ENCODE peak calls at places on chromosome 2, in five cellular contexts. L is GM12878, G is HepG2, O is K562, V is H1. H is an unnamed sample.

GRCh38 chr2:144607899-144608477 is 88.1 kb upstream of the ZEB2 start:
- DNase-seq in L (no peak), G (no peak), O (no peak), V (no peak), H (no peak)

GRCh38 chr2:43276962-43277383 is 50.6 kb upstream of the ZFP36L2 start:
- DNase-seq in L (no peak), G (no peak), O (no peak), V (no peak), H (no peak)

GRCh38 chr2:238731961-238732360 is 115.9 kb upstream of the TWIST2 start:
- DNase-seq in L (no peak), G (no peak), O (no peak), V (no peak), H (no peak)

GRCh38 chr2:196170202-196170680 is 1.1 kb downstream of the STK17B start:
- DNase-seq in L (no peak), G (peak; percentile 28), O (peak; percentile 23), V (no peak), H (peak; percentile 20)

GRCh38 chr2:234463626-234464290 is 33.1 kb downstream of the ARL4C start:
- DNase-seq in L (no peak), G (no peak), O (no peak), V (no peak), H (no peak)

GRCh38 chr2:218060122-218060521 is 8.9 kb upstream of the RUFY4 start:
- DNase-seq in L (no peak), G (no peak), O (no peak), V (no peak), H (no peak)

GRCh38 chr2:136363470-136363869 is 245.5 kb upstream of the CXCR4 start:
- DNase-seq in L (no peak), G (no peak), O (no peak), V (peak; percentile 29), H (no peak)

GRCh38 chr2:214376631-214377624 is 33.9 kb upstream of the VWC2L start:
- DNase-seq in L (no peak), G (no peak), O (no peak), V (no peak), H (no peak)

GRCh38 chr2:40287201-40287600 is 164.7 kb downstream of the SLC8A1 start:
- DNase-seq in L (no peak), G (no peak), O (no peak), V (no peak), H (no peak)

GRCh38 chr2:136025057-136025973 is 39.9 kb upstream of the DARS1 start:
- DNase-seq in L (no peak), G (no peak), O (peak; percentile 20), V (peak; percentile 91), H (peak; percentile 96)

GRCh38 chr2:47357475-47357874 is 45.5 kb upstream of the MSH2 start:
- DNase-seq in L (no peak), G (peak; percentile 51), O (peak; percentile 28), V (no peak), H (no peak)

GRCh38 chr2:224946911-224947310 is 95.4 kb downstream of the DOCK10 start:
- DNase-seq in L (no peak), G (no peak), O (no peak), V (no peak), H (no peak)

GRCh38 chr2:72785517-72785916 is 40.3 kb downstream of the EXOC6B start:
- DNase-seq in L (no peak), G (no peak), O (no peak), V (no peak), H (no peak)

GRCh38 chr2:14524041-14524802 is 108.3 kb upstream of the LRATD1 start:
- DNase-seq in L (no peak), G (no peak), O (no peak), V (no peak), H (no peak)

GRCh38 chr2:187552959-187553681 is 1.1 kb downstream of the TFPI start:
- DNase-seq in L (no peak), G (peak; percentile 48), O (peak; percentile 28), V (no peak), H (no peak)

GRCh38 chr2:177234267-177234666 is 21.7 kb downstream of the HNRNPA3 start:
- DNase-seq in L (no peak), G (no peak), O (no peak), V (no peak), H (no peak)

GRCh38 chr2:180707867-180708205 is 272.6 kb upstream of the UBE2E3 start:
- DNase-seq in L (no peak), G (peak; percentile 4), O (no peak), V (no peak), H (no peak)

GRCh38 chr2:196200557-196200956 is 29.2 kb upstream of the STK17B start:
- DNase-seq in L (peak; percentile 83), G (no peak), O (no peak), V (no peak), H (no peak)

GRCh38 chr2:112885503-112885897 is 25.5 kb upstream of the IL37 start:
- DNase-seq in L (no peak), G (no peak), O (no peak), V (no peak), H (no peak)

GRCh38 chr2:171056307-171056706 is 104.4 kb downstream of the TLK1 start:
- DNase-seq in L (no peak), G (no peak), O (no peak), V (no peak), H (no peak)
- TF ChIP-seq CREB1 in L (no peak), G (no peak), O (no peak), V (no peak), H (no peak)

DNA sequence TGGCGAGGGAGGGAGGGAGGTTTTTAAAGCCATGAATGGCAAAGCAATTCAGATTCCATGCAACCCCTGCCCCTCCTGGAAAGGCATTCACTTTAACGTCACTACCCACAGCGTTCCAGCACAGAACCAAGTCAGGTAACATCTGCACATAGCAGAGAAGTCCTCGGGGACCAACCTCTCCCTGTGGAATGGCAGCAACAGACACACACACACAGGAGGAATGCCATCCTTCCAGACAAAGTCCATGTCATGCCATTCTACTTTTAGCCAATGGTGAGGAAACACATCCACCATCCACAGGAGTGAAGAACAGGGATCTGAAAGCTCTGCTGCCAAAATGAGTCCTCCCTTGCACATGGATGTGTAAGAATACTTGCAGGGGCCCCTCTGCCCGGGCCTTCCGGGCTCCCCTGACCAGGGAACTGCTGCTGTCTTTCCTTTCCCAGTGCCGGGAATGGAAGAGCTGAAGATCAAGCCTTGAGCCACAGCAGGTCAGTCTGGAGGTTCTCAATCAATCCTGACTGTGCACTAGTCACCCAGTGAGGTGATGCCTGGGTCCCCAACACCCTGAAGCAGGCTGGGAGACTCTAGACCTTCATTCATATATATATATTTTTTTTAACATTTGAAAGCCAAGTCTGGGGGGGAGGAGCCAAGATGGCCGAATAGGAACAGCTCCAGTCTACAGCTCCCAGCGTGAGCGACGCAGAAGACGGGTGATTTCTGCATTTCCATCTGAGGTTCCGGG is 63.7 kb downstream of the UXS1 start:
- DNase-seq in L (no peak), G (peak; percentile 37), O (no peak), V (peak; percentile 51), H (peak; percentile 34)
- H3K27ac ChIP-seq in L (no peak overlapping the region), G (peak overlapping the region; percentile 31), O (peak overlapping the region; percentile 22), V (peak overlapping the region; percentile 8), H (peak overlapping the region; percentile 78)

GRCh38 chr2:48873676-48874075 is 118.2 kb upstream of the LHCGR start:
- DNase-seq in L (no peak), G (no peak), O (no peak), V (no peak), H (no peak)

GRCh38 chr2:48874282-48874681 is 118.8 kb upstream of the LHCGR start:
- DNase-seq in L (no peak), G (no peak), O (no peak), V (no peak), H (no peak)

GRCh38 chr2:48865704-48866103 is 110.2 kb upstream of the LHCGR start:
- DNase-seq in L (no peak), G (no peak), O (no peak), V (no peak), H (no peak)

GRCh38 chr2:48870503-48870902 is 115.0 kb upstream of the LHCGR start:
- DNase-seq in L (no peak), G (no peak), O (no peak), V (no peak), H (no peak)
- TF ChIP-seq CREB1 in L (no peak), G (no peak), O (no peak), V (no peak), H (no peak)

DNA sequence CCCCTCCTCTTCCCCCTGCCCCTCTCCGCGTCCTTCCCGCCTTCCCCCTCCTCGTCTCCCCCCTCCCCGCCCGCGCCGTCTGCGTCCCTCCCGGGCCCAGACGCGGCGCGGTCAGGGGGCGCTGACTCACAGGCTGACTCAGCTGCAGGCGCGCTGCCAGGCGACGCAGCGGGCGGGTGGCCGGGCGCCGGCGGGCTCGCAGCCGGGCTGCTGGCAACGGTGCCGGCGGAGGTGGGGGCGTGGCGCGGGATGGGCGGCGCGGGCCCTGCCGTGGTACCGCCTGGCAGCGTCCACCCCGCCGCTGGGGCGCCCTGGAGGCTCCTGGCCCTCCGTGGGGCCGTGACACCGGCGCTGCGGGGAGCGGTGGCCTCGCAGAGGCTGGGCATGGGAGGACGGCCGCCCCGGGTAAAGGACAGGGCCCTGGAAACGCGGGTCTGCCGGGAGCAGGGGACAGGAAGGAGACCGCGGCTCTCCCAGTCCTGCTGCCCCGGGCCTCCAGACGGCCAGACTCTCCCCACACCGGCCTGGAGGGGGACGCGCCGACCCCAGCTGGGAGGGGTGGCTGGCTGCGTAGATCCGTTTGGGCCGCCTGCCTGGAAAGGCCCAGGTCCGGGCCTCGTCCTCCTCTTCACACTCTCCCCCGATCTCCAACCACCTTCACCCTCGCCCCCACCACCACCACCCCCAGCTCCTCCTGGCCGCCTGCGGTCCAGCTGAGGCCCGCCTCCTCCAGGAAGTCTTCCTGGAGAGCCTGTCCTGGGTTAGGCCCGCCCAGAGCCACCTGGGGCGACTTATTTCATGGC is 10.0 kb upstream of the PROC start:
- DNase-seq in L (no peak), G (peak; percentile 83), O (peak; percentile 95), V (peak; percentile 89), H (peak; percentile 94)
- H3K27ac ChIP-seq in L (no peak overlapping the region), G (peak overlapping the region; percentile 82), O (peak overlapping the region; percentile 84), V (no peak overlapping the region), H (peak overlapping the region; percentile 29)

GRCh38 chr2:107804608-107805498 is 21.8 kb upstream of the RGPD4 start:
- DNase-seq in L (no peak), G (no peak), O (no peak), V (no peak), H (no peak)

DNA sequence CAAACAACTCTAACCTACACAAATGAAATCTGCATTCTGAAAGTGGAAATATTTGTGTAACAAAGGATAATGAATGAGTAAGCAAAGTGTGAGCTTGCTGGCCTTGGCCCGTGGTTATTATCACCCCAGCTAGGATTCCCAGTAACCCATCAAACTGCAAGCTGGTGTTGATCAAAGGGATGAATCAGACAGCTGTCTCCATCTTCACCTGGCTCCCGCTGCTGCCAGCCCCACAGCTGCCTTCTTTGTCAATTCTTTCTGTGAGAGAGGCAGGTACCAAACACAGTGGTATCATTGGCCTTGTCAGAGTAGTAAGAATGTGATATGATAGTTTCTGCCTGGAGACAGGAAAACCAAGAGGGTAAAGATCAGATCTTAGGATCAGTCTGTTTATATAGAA is 25.2 kb upstream of the RGPD4 start:
- DNase-seq in L (no peak), G (peak; percentile 4), O (no peak), V (no peak), H (peak; percentile 17)
- TF ChIP-seq CREB1 in L (no peak), G (no peak), O (no peak), V (no peak), H (no peak)

GRCh38 chr2:9264301-9264700 is 57.7 kb downstream of the ASAP2 start:
- DNase-seq in L (no peak), G (no peak), O (no peak), V (no peak), H (no peak)
- H3K27ac ChIP-seq in L (no peak overlapping the region), G (no peak overlapping the region), O (no peak overlapping the region), V (no peak overlapping the region), H (no peak overlapping the region)